ENCODE peak calls at places on chromosome 3, in five cellular contexts. K is IMR-90, B is mammary epithelial cell, E is A549, W is fibroblast of lung. A is an unnamed sample.

GRCh38 chr3:152978152-152978551 is 143.2 kb downstream of the P2RY1 start:
- DNase-seq in K (no peak), B (no peak), E (no peak), W (no peak), A (no peak)

GRCh38 chr3:8458235-8458634 is 43.4 kb upstream of the LMCD1 start:
- DNase-seq in K (peak), B (no peak), E (no peak), W (peak), A (peak)

GRCh38 chr3:146577662-146578061 is 27.5 kb downstream of the PLSCR5 start:
- DNase-seq in K (peak), B (peak), E (peak), W (peak), A (peak)

GRCh38 chr3:23921052-23921511 is 4.2 kb downstream of the RPL15 start:
- DNase-seq in K (no peak), B (no peak), E (no peak), W (no peak), A (peak)

GRCh38 chr3:23248594-23249131 is 45.5 kb downstream of the UBE2E2 start:
- DNase-seq in K (no peak), B (no peak), E (no peak), W (no peak), A (no peak)

GRCh38 chr3:112979244-112979832 is 4.4 kb upstream of the CD200R1 start:
- DNase-seq in K (peak), B (peak), E (peak), W (peak), A (peak)

GRCh38 chr3:12193485-12194165 is 34.9 kb upstream of the TIMP4 start:
- DNase-seq in K (peak), B (peak), E (peak), W (peak), A (peak)

GRCh38 chr3:40885423-40885822 is 313.9 kb upstream of the CTNNB1 start:
- DNase-seq in K (no peak), B (no peak), E (no peak), W (no peak), A (no peak)

GRCh38 chr3:193974147-193974546 is 161.8 kb upstream of the HES1 start:
- DNase-seq in K (peak), B (peak), E (no peak), W (peak), A (peak)

GRCh38 chr3:51777985-51778384 is 1.1 kb downstream of the IQCF6 start:
- DNase-seq in K (no peak), B (no peak), E (no peak), W (no peak), A (no peak)

GRCh38 chr3:100040446-100040845 is 73.9 kb downstream of the FILIP1L start:
- DNase-seq in K (peak), B (peak), E (no peak), W (peak), A (peak)

GRCh38 chr3:78613366-78614008 is 1154.3 kb downstream of the ROBO1 start:
- DNase-seq in K (no peak), B (no peak), E (no peak), W (no peak), A (no peak)

GRCh38 chr3:157064402-157064801 is 95.5 kb downstream of the CCNL1 start:
- DNase-seq in K (no peak), B (no peak), E (no peak), W (no peak), A (no peak)

GRCh38 chr3:58008140-58009025 is at the start of gene FLNB:
- DNase-seq in K (peak), B (peak), E (peak), W (peak), A (peak)

GRCh38 chr3:146625117-146625775 is 20.1 kb upstream of the PLSCR5 start:
- DNase-seq in K (peak), B (no peak), E (peak), W (peak), A (peak)

GRCh38 chr3:148450819-148451218 is 246.9 kb upstream of the AGTR1 start:
- DNase-seq in K (no peak), B (no peak), E (no peak), W (no peak), A (no peak)
- H3K4me2 ChIP-seq in K (no peak), B (no peak), E (no peak), W (no peak), A (no peak)

DNA sequence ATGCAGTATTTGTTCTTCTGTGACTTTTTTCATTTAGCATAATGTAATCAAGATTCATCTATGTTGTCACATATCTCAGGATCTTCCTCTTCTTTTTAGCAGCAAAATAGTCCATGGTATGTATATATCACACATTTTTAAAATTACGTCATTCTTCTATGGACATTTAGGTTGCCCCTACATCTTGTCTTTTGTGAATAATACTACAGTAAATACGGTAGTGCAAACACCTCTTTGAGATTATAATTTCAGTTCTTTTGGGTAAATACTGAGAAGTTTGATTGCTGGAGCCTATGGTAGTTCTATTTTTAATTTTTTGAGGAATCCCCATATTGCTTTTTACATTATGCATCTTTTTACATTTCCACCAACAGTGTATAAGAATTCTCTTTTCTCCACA is 1174.9 kb downstream of the NSUN3 start:
- DNase-seq in K (no peak), B (no peak), E (no peak), W (no peak), A (no peak)
- H3K4me2 ChIP-seq in K (no peak), B (no peak), E (no peak), W (no peak), A (no peak)

DNA sequence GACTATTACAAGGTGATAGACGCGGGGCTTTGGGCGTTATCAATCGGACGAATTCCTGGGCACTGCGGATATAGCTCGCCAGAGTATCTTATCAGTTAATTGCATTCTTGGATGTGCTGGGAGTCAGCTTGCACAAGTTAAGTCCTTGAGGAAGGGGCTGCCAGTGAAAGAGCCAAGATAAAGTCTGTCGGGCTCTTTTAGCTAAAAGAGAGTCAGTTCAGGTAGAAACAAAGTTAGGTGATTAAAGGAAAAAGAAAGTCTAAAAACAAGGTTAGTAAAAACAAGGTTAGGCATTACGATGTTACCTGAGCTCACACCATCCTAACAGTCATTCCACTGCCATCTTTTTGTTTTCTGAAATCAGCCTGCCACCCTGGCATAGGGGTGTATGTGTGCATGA is 6.1 kb upstream of the MCF2L2 start:
- DNase-seq in K (no peak), B (no peak), E (no peak), W (no peak), A (no peak)
- H3K4me2 ChIP-seq in K (no peak), B (no peak), E (no peak), W (no peak), A (no peak)

DNA sequence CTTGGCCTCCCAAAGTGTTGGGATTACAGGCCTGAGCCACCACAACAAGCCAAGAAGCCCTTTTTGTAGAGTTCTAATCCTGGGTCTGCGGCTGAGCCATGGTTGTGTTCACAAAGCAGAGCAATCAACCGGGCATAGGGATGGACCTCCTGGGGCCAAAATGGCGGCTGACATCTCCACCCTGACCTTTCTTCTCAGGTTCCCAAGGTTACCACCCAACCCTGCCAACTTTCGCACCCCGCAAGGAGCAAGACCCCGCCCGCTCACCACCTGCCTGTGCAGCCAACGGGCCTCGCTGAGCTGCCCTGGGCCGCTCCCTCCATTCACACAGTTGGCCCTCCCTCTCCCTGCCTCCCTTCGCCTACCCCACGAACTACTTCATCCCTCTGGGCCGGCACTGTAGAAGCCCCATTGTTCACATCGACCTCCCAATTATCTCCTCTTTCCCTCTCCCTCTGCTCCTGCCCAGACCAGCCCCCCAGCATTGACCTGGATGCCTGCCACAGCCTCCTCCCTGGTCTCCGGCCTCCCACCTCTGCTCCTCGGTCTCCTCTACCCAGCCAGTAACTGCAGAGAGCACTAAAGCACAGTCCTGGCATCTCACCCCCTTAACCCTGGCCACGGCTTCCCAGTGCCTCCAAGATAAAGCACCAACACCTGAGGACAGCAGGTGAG is 62.0 kb upstream of the TFRC start:
- DNase-seq in K (no peak), B (no peak), E (no peak), W (no peak), A (no peak)
- H3K4me2 ChIP-seq in K (no peak), B (no peak), E (no peak), W (no peak), A (no peak)

DNA sequence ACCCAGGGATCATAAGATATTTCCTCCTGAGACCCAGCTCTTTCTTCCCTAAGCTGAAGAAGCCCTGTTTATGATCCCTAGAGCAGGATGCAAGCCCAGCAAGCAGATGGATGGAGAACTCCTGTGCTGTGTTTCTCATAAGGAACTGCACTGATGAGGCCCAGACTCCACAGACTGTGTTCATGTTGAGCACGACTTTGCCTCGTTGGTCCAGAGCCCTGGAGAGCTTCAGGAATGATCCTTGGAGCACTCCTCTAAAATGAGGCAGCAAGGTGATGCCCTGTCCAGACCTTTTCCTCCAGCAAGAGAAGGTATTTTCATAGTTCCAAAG is 83.8 kb downstream of the MYLK start:
- DNase-seq in K (no peak), B (no peak), E (no peak), W (no peak), A (peak)
- H3K4me2 ChIP-seq in K (no peak), B (peak), E (peak), W (peak), A (peak)

GRCh38 chr3:38457111-38458003 is 3.7 kb downstream of the ACVR2B start:
- DNase-seq in K (peak), B (no peak), E (peak), W (no peak), A (no peak)
- H3K4me2 ChIP-seq in K (no peak), B (no peak), E (no peak), W (no peak), A (no peak)